ENCODE peak calls at places on chromosomes 3 and 15, in ten cellular contexts. One of them, this sample, is unnamed. For H3K9me3 and H3K4me1, the result is how much of the 10 kb centered on the place peaks cover.

GRCh38 chr3:143571548-143571947 is 276.7 kb downstream of the SLC9A9 start:
- DNase-seq in Karpas-422: no peak
- DNase-seq in upper lobe of left lung: no peak
- DNase-seq in MM.1S: no peak
- DNase-seq in breast epithelium: no peak
- DNase-seq in right lobe of liver: no peak
- DNase-seq in mucosa of descending colon: no peak
- DNase-seq in neuronal stem cell: no peak
- DNase-seq in GM23248: peak
- DNase-seq in A549: no peak
- DNase-seq in this sample: no peak

GRCh38 chr15:47674576-47675232 is 42.6 kb upstream of the SEMA6D start:
- DNase-seq in Karpas-422: no peak
- DNase-seq in upper lobe of left lung: no peak
- DNase-seq in MM.1S: no peak
- DNase-seq in breast epithelium: no peak
- DNase-seq in right lobe of liver: no peak
- DNase-seq in mucosa of descending colon: no peak
- DNase-seq in neuronal stem cell: peak
- DNase-seq in GM23248: no peak
- DNase-seq in A549: no peak
- DNase-seq in this sample: no peak

GRCh38 chr3:15513810-15514662 is 7.5 kb downstream of the COLQ start:
- DNase-seq in Karpas-422: no peak
- DNase-seq in upper lobe of left lung: no peak
- DNase-seq in MM.1S: no peak
- DNase-seq in breast epithelium: no peak
- DNase-seq in right lobe of liver: no peak
- DNase-seq in mucosa of descending colon: no peak
- DNase-seq in neuronal stem cell: no peak
- DNase-seq in GM23248: no peak
- DNase-seq in A549: no peak
- DNase-seq in this sample: no peak

GRCh38 chr15:43889072-43889471 is 62.3 kb downstream of the WDR76 start:
- DNase-seq in Karpas-422: no peak
- DNase-seq in upper lobe of left lung: no peak
- DNase-seq in MM.1S: no peak
- DNase-seq in breast epithelium: no peak
- DNase-seq in right lobe of liver: no peak
- DNase-seq in mucosa of descending colon: no peak
- DNase-seq in neuronal stem cell: no peak
- DNase-seq in GM23248: no peak
- DNase-seq in A549: no peak
- DNase-seq in this sample: no peak

GRCh38 chr3:141940204-141940776 is 63.8 kb downstream of the ATP1B3 start:
- DNase-seq in Karpas-422: no peak
- DNase-seq in upper lobe of left lung: no peak
- DNase-seq in MM.1S: no peak
- DNase-seq in breast epithelium: peak
- DNase-seq in right lobe of liver: peak
- DNase-seq in mucosa of descending colon: peak
- DNase-seq in neuronal stem cell: no peak
- DNase-seq in GM23248: peak
- DNase-seq in A549: peak
- DNase-seq in this sample: peak

GRCh38 chr3:133987136-133987535 is 42.6 kb downstream of the SLCO2A1 start:
- DNase-seq in Karpas-422: no peak
- DNase-seq in upper lobe of left lung: no peak
- DNase-seq in MM.1S: no peak
- DNase-seq in breast epithelium: no peak
- DNase-seq in right lobe of liver: no peak
- DNase-seq in mucosa of descending colon: no peak
- DNase-seq in neuronal stem cell: no peak
- DNase-seq in GM23248: no peak
- DNase-seq in A549: no peak
- DNase-seq in this sample: no peak

GRCh38 chr15:47326506-47326905 is 390.8 kb upstream of the SEMA6D start:
- DNase-seq in Karpas-422: no peak
- DNase-seq in upper lobe of left lung: no peak
- DNase-seq in MM.1S: no peak
- DNase-seq in breast epithelium: no peak
- DNase-seq in right lobe of liver: no peak
- DNase-seq in mucosa of descending colon: no peak
- DNase-seq in neuronal stem cell: no peak
- DNase-seq in GM23248: peak
- DNase-seq in A549: no peak
- DNase-seq in this sample: no peak

GRCh38 chr3:33438284-33438668 is 1.9 kb downstream of the UBP1 start:
- DNase-seq in Karpas-422: peak
- DNase-seq in upper lobe of left lung: no peak
- DNase-seq in MM.1S: peak
- DNase-seq in breast epithelium: no peak
- DNase-seq in right lobe of liver: no peak
- DNase-seq in mucosa of descending colon: no peak
- DNase-seq in neuronal stem cell: no peak
- DNase-seq in GM23248: peak
- DNase-seq in A549: no peak
- DNase-seq in this sample: no peak

GRCh38 chr3:107683447-107683846 is 160.7 kb downstream of the BBX start:
- DNase-seq in Karpas-422: no peak
- DNase-seq in upper lobe of left lung: no peak
- DNase-seq in MM.1S: no peak
- DNase-seq in breast epithelium: no peak
- DNase-seq in right lobe of liver: no peak
- DNase-seq in mucosa of descending colon: no peak
- DNase-seq in neuronal stem cell: no peak
- DNase-seq in GM23248: peak
- DNase-seq in A549: no peak
- DNase-seq in this sample: no peak

GRCh38 chr3:113495035-113495434 is 19.9 kb downstream of the SPICE1 start:
- DNase-seq in Karpas-422: peak
- DNase-seq in upper lobe of left lung: no peak
- DNase-seq in MM.1S: peak
- DNase-seq in breast epithelium: no peak
- DNase-seq in right lobe of liver: peak
- DNase-seq in mucosa of descending colon: no peak
- DNase-seq in neuronal stem cell: no peak
- DNase-seq in GM23248: peak
- DNase-seq in A549: no peak
- DNase-seq in this sample: peak

GRCh38 chr3:190053919-190054672 is 66.6 kb downstream of the P3H2 start:
- DNase-seq in Karpas-422: no peak
- DNase-seq in upper lobe of left lung: no peak
- DNase-seq in MM.1S: no peak
- DNase-seq in breast epithelium: no peak
- DNase-seq in right lobe of liver: no peak
- DNase-seq in mucosa of descending colon: no peak
- DNase-seq in neuronal stem cell: no peak
- DNase-seq in GM23248: peak
- DNase-seq in A549: peak
- DNase-seq in this sample: no peak

GRCh38 chr15:52710050-52710709 is 31.0 kb upstream of the ATOSA start:
- DNase-seq in Karpas-422: peak
- DNase-seq in upper lobe of left lung: no peak
- DNase-seq in MM.1S: peak
- DNase-seq in breast epithelium: no peak
- DNase-seq in right lobe of liver: no peak
- DNase-seq in mucosa of descending colon: no peak
- DNase-seq in neuronal stem cell: no peak
- DNase-seq in GM23248: no peak
- DNase-seq in A549: no peak
- DNase-seq in this sample: no peak

GRCh38 chr3:183131186-183131585 is 31.3 kb downstream of the LAMP3 start:
- DNase-seq in Karpas-422: no peak
- DNase-seq in upper lobe of left lung: peak
- DNase-seq in MM.1S: no peak
- DNase-seq in breast epithelium: no peak
- DNase-seq in right lobe of liver: no peak
- DNase-seq in mucosa of descending colon: no peak
- DNase-seq in neuronal stem cell: no peak
- DNase-seq in GM23248: no peak
- DNase-seq in A549: no peak
- DNase-seq in this sample: no peak

GRCh38 chr3:11498174-11498573 is 145.5 kb downstream of the VGLL4 start:
- DNase-seq in Karpas-422: no peak
- DNase-seq in upper lobe of left lung: no peak
- DNase-seq in MM.1S: no peak
- DNase-seq in breast epithelium: no peak
- DNase-seq in right lobe of liver: no peak
- DNase-seq in mucosa of descending colon: no peak
- DNase-seq in neuronal stem cell: no peak
- DNase-seq in GM23248: no peak
- DNase-seq in A549: no peak
- DNase-seq in this sample: no peak

GRCh38 chr3:112811150-112811884 is 35.3 kb downstream of the CD200R1L start:
- DNase-seq in Karpas-422: no peak
- DNase-seq in upper lobe of left lung: no peak
- DNase-seq in MM.1S: no peak
- DNase-seq in breast epithelium: no peak
- DNase-seq in right lobe of liver: no peak
- DNase-seq in mucosa of descending colon: no peak
- DNase-seq in neuronal stem cell: no peak
- DNase-seq in GM23248: peak
- DNase-seq in A549: no peak
- DNase-seq in this sample: peak

DNA sequence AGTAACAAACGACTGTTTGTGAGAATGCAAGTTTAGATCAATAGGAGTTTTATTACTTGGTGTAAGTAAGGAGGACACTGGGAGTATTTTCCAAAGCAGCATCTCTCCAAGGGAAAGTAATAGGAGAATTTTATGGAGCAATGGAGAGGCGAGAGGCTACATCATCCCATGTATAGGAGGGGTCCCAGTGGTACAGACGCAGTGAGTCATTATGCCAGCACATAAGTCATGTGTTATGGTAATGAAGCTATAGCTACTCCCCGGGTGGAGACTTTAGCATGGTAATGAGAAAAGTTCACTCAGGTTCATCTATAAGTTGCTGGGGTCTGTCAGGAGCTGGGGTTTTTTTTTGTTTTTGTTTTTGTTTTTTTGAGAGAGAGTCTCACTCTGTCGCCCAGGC is 29.5 kb upstream of the ZNF445 start:
- DNase-seq in Karpas-422: no peak
- DNase-seq in upper lobe of left lung: no peak
- DNase-seq in MM.1S: no peak
- DNase-seq in breast epithelium: no peak
- DNase-seq in right lobe of liver: no peak
- DNase-seq in mucosa of descending colon: no peak
- DNase-seq in neuronal stem cell: no peak
- DNase-seq in GM23248: no peak
- DNase-seq in A549: no peak
- DNase-seq in this sample: no peak
- H3K9me3 ChIP-seq in Karpas-422: under half
- H3K9me3 ChIP-seq in upper lobe of left lung: under half
- H3K9me3 ChIP-seq in MM.1S: under half
- H3K9me3 ChIP-seq in breast epithelium: under half
- H3K9me3 ChIP-seq in right lobe of liver: under half
- H3K9me3 ChIP-seq in mucosa of descending colon: under half
- H3K9me3 ChIP-seq in neuronal stem cell: under half
- H3K9me3 ChIP-seq in GM23248: under half
- H3K9me3 ChIP-seq in A549: under half
- H3K9me3 ChIP-seq in this sample: under half

GRCh38 chr15:81291916-81292424 is 32.0 kb downstream of the STARD5 start:
- DNase-seq in Karpas-422: no peak
- DNase-seq in upper lobe of left lung: no peak
- DNase-seq in MM.1S: no peak
- DNase-seq in breast epithelium: no peak
- DNase-seq in right lobe of liver: no peak
- DNase-seq in mucosa of descending colon: no peak
- DNase-seq in neuronal stem cell: no peak
- DNase-seq in GM23248: no peak
- DNase-seq in A549: no peak
- DNase-seq in this sample: no peak
- H3K4me1 ChIP-seq in Karpas-422: under half
- H3K4me1 ChIP-seq in upper lobe of left lung: under half
- H3K4me1 ChIP-seq in MM.1S: half or more
- H3K4me1 ChIP-seq in breast epithelium: under half
- H3K4me1 ChIP-seq in right lobe of liver: under half
- H3K4me1 ChIP-seq in mucosa of descending colon: under half
- H3K4me1 ChIP-seq in neuronal stem cell: under half
- H3K4me1 ChIP-seq in GM23248: under half
- H3K4me1 ChIP-seq in A549: under half
- H3K4me1 ChIP-seq in this sample: under half

DNA sequence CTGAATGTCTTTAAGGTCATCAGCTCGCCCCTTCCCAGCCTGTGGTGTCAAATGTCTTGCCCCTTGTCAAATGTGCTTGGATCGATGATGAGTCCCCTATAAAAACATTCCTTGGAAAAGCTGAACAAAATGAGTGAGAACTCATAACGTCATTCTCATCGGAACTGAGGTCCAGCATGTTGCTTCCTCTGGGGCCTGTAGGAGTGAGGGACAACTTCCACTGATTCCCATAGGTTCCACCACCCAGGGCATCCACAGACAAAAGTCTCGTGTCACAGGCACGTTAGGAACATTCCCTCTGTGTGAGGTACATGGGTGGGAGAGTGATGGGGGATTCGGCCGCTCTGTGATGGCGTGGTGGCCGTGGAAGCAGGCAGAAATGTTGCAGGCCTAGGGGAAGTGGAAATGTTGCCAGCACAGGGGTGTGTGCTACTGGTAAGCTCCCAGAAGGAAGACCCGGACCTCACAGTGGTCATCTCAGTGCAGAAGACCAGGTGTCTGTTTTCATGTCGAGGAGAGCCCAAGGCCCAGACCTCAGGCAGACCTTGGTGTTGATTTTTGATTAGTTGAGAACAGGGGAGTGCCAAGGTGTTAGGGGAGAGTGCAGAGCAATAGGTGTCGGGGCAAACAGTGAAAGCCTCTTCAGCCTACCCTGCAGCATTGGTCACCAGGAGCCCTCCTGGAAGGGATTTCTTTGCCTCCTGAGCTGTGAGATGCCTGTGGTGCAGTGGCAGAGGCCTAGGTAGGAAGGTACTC is 96.8 kb downstream of the SNRPN start:
- DNase-seq in Karpas-422: no peak
- DNase-seq in upper lobe of left lung: peak
- DNase-seq in MM.1S: no peak
- DNase-seq in breast epithelium: peak
- DNase-seq in right lobe of liver: peak
- DNase-seq in mucosa of descending colon: no peak
- DNase-seq in neuronal stem cell: no peak
- DNase-seq in GM23248: no peak
- DNase-seq in A549: no peak
- DNase-seq in this sample: no peak
- H3K9me3 ChIP-seq in Karpas-422: half or more
- H3K9me3 ChIP-seq in upper lobe of left lung: half or more
- H3K9me3 ChIP-seq in MM.1S: under half
- H3K9me3 ChIP-seq in breast epithelium: half or more
- H3K9me3 ChIP-seq in right lobe of liver: under half
- H3K9me3 ChIP-seq in mucosa of descending colon: half or more
- H3K9me3 ChIP-seq in neuronal stem cell: half or more
- H3K9me3 ChIP-seq in GM23248: under half
- H3K9me3 ChIP-seq in A549: half or more
- H3K9me3 ChIP-seq in this sample: under half

DNA sequence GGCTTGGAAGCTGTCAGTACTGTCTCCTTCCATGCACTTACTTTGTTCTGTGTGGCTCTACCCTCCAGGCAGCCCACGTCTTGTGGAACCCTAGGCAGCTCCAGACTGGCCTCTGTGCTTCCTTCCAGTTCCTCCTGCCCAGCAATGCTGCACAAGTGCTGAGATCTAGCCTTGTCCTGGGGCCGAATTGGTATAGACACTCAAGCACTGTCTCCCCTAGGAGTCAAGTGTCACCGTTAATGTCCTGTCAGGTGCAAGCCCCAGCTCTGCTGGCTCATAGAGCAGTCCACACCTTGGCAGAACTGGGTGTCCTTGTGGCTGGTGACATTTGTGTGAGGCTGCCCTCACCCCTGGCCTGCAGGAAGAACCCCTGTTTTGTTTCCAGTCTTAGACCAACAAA is 130.1 kb downstream of the EEFSEC start:
- DNase-seq in Karpas-422: no peak
- DNase-seq in upper lobe of left lung: no peak
- DNase-seq in MM.1S: no peak
- DNase-seq in breast epithelium: no peak
- DNase-seq in right lobe of liver: no peak
- DNase-seq in mucosa of descending colon: no peak
- DNase-seq in neuronal stem cell: no peak
- DNase-seq in GM23248: no peak
- DNase-seq in A549: no peak
- DNase-seq in this sample: no peak
- H3K4me1 ChIP-seq in Karpas-422: under half
- H3K4me1 ChIP-seq in upper lobe of left lung: under half
- H3K4me1 ChIP-seq in MM.1S: under half
- H3K4me1 ChIP-seq in breast epithelium: under half
- H3K4me1 ChIP-seq in right lobe of liver: under half
- H3K4me1 ChIP-seq in mucosa of descending colon: under half
- H3K4me1 ChIP-seq in neuronal stem cell: under half
- H3K4me1 ChIP-seq in GM23248: under half
- H3K4me1 ChIP-seq in A549: under half
- H3K4me1 ChIP-seq in this sample: under half